ENCODE peak calls at places on chromosomes 11 and 22, in seven cellular contexts. G is left lung, F is A549, X is bronchial epithelial cell, T is kidney, S is fibroblast of villous mesenchyme, Q is PC-9. W is an unnamed sample.

GRCh38 chr22:46777609-46777970 is 15.1 kb downstream of the TBC1D22A start:
- DNase-seq in G (peak), F (no peak), X (no peak), T (peak), S (no peak), Q (no peak), W (no peak)

GRCh38 chr22:37631448-37632173 is 7.9 kb upstream of the SH3BP1 start:
- DNase-seq in G (no peak), F (no peak), X (no peak), T (peak), S (no peak), Q (no peak), W (no peak)

GRCh38 chr22:31829505-31829904 is 75.7 kb downstream of the DEPDC5 start:
- DNase-seq in G (no peak), F (peak), X (peak), T (no peak), S (peak), Q (peak), W (peak)

GRCh38 chr11:15776387-15776786 is 580.0 kb downstream of the SOX6 start:
- DNase-seq in G (no peak), F (no peak), X (no peak), T (no peak), S (no peak), Q (no peak), W (no peak)

GRCh38 chr11:100793525-100793924 is 106.4 kb downstream of the ARHGAP42 start:
- DNase-seq in G (no peak), F (no peak), X (peak), T (no peak), S (no peak), Q (no peak), W (no peak)

GRCh38 chr11:15104166-15104565 is 10.6 kb upstream of the INSC start:
- DNase-seq in G (no peak), F (no peak), X (peak), T (no peak), S (no peak), Q (no peak), W (peak)

GRCh38 chr11:113991170-113991569 is 16.3 kb downstream of the HTR3A start:
- DNase-seq in G (no peak), F (no peak), X (peak), T (no peak), S (peak), Q (no peak), W (peak)

GRCh38 chr22:46075764-46076531 is 74.4 kb upstream of the PPARA start:
- DNase-seq in G (peak), F (no peak), X (no peak), T (peak), S (no peak), Q (no peak), W (no peak)

GRCh38 chr22:26579331-26579886 is 10.5 kb downstream of the TPST2 start:
- DNase-seq in G (no peak), F (no peak), X (no peak), T (no peak), S (no peak), Q (no peak), W (no peak)

GRCh38 chr11:16605440-16605970 is 132.9 kb upstream of the C11orf58 start:
- DNase-seq in G (no peak), F (no peak), X (no peak), T (peak), S (peak), Q (peak), W (no peak)

GRCh38 chr22:49667236-49667635 is 160.4 kb downstream of the BRD1 start:
- DNase-seq in G (no peak), F (no peak), X (no peak), T (peak), S (no peak), Q (no peak), W (no peak)

GRCh38 chr11:41289408-41289807 is 170.0 kb downstream of the LRRC4C start:
- DNase-seq in G (no peak), F (no peak), X (no peak), T (no peak), S (no peak), Q (no peak), W (no peak)

GRCh38 chr11:122697636-122698167 is 42.2 kb downstream of the UBASH3B start:
- DNase-seq in G (no peak), F (no peak), X (peak), T (no peak), S (peak), Q (peak), W (peak)

GRCh38 chr11:69646493-69647201 is 5.7 kb downstream of the CCND1 start:
- DNase-seq in G (no peak), F (no peak), X (no peak), T (peak), S (no peak), Q (no peak), W (no peak)

GRCh38 chr11:123251656-123252344 is 56.8 kb upstream of the CLMP start:
- DNase-seq in G (no peak), F (no peak), X (no peak), T (peak), S (peak), Q (no peak), W (peak)

GRCh38 chr11:10413268-10413667 is 41.8 kb upstream of the AMPD3 start:
- DNase-seq in G (no peak), F (peak), X (peak), T (no peak), S (peak), Q (no peak), W (no peak)

GRCh38 chr11:2300936-2301630 is 635 bp downstream of the C11orf21 start:
- DNase-seq in G (no peak), F (no peak), X (no peak), T (peak), S (no peak), Q (no peak), W (no peak)

GRCh38 chr11:4891996-4892640 is 10.4 kb downstream of the OR51T1 start:
- DNase-seq in G (no peak), F (no peak), X (peak), T (no peak), S (peak), Q (no peak), W (peak)

GRCh38 chr11:9148035-9148434 is 56.6 kb upstream of the SCUBE2 start:
- DNase-seq in G (no peak), F (no peak), X (no peak), T (no peak), S (no peak), Q (peak), W (no peak)

GRCh38 chr11:113195728-113196127 is 118.7 kb upstream of the TTC12 start:
- DNase-seq in G (no peak), F (no peak), X (no peak), T (no peak), S (no peak), Q (no peak), W (no peak)

GRCh38 chr11:8934735-8935478 is 2.2 kb upstream of the C11orf16 start:
- DNase-seq in G (no peak), F (peak), X (peak), T (no peak), S (peak), Q (peak), W (peak)

GRCh38 chr11:70661763-70662501 is 263.6 kb downstream of the CTTN start:
- DNase-seq in G (no peak), F (no peak), X (no peak), T (no peak), S (no peak), Q (no peak), W (peak)

GRCh38 chr11:128653828-128654231 is 40.0 kb upstream of the FLI1 start:
- DNase-seq in G (peak), F (peak), X (peak), T (no peak), S (no peak), Q (peak), W (peak)

GRCh38 chr11:62245271-62245753 is 3.3 kb downstream of the SCGB1D2 start:
- DNase-seq in G (no peak), F (peak), X (peak), T (no peak), S (peak), Q (peak), W (peak)

GRCh38 chr11:62237499-62237898 is 4.5 kb upstream of the SCGB1D2 start:
- DNase-seq in G (no peak), F (no peak), X (no peak), T (no peak), S (no peak), Q (no peak), W (no peak)

GRCh38 chr11:62238151-62238550 is 3.9 kb upstream of the SCGB1D2 start:
- DNase-seq in G (no peak), F (no peak), X (no peak), T (no peak), S (no peak), Q (no peak), W (no peak)

GRCh38 chr11:62241095-62241494 is 944 bp upstream of the SCGB1D2 start:
- DNase-seq in G (no peak), F (no peak), X (no peak), T (no peak), S (no peak), Q (no peak), W (no peak)

DNA sequence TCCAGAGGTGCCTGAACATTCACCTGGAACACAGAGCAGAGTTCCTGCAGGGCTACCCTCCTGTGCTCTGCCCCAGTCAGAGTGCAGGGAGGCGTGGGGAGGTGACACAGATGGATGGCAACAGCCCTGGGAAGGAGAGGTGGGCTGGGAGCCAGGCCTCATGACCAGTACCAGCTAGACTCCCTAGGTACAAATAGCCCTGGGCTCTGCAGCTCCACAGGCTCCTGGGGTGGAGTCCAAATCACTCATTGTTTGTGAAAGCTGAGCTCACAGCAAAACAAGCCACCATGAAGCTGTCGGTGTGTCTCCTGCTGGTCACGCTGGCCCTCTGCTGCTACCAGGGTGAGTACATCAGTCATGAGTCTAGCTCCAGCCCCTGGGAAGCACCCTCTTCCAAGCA is at the start of gene SCGB1D2:
- DNase-seq in G (no peak), F (peak), X (peak), T (peak), S (no peak), Q (peak), W (no peak)
- TF ChIP-seq CTCF in G (no peak), F (no peak), X (no peak), T (no peak), S (no peak), Q (no peak), W (no peak)

DNA sequence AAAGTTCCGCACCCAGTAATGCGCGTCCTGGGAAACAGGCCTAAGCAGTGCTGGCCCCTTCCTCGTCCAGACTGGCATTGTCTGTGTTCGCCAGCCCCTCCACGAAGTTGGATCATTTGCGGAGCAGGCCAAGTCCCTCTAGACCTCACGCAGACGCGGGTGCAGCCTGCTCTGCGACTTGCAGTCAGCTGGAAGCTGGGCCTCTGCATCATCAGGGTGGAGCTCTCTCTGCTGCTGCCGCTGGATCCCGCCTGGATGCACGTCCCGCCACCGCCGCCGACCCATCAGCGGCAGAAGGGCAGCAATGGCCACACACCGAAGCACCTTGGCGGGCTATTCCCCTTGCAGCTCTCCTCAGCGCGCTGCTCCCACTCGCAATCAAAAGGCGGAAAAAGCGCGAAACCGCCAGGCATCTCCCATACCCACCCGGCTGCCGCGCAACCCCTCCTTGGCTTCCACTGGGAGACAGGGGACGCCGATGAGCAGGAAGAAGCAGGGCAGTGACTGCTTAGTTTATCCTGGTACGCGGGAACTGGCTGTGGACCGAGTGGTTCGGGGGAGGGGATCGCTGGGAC is 34.1 kb upstream of the GLYATL1 start:
- DNase-seq in G (no peak), F (no peak), X (peak), T (no peak), S (peak), Q (no peak), W (peak)
- H3K4me3 ChIP-seq in G (no peak), F (peak), X (peak), T (peak), S (peak), Q (no peak), W (peak)

GRCh38 chr11:65019824-65020223 is 5.9 kb downstream of the ARL2 start:
- DNase-seq in G (no peak), F (no peak), X (no peak), T (no peak), S (no peak), Q (no peak), W (no peak)
- TF ChIP-seq CTCF in G (no peak), F (no peak), X (no peak), T (no peak), S (no peak), Q (no peak), W (no peak)

GRCh38 chr11:117978982-117979381 is 7.2 kb upstream of the IL10RA start:
- DNase-seq in G (no peak), F (no peak), X (no peak), T (no peak), S (no peak), Q (no peak), W (no peak)
- H3K4me3 ChIP-seq in G (no peak), F (no peak), X (no peak), T (no peak), S (no peak), Q (no peak), W (no peak)

GRCh38 chr11:35558468-35558867 is 33.1 kb upstream of the PAMR1 start:
- DNase-seq in G (no peak), F (no peak), X (peak), T (no peak), S (peak), Q (no peak), W (peak)

GRCh38 chr11:35553021-35553420 is 27.6 kb upstream of the PAMR1 start:
- DNase-seq in G (no peak), F (no peak), X (no peak), T (no peak), S (no peak), Q (no peak), W (peak)

GRCh38 chr11:35553831-35554230 is 28.4 kb upstream of the PAMR1 start:
- DNase-seq in G (no peak), F (peak), X (peak), T (no peak), S (peak), Q (peak), W (peak)

GRCh38 chr11:35555238-35555887 is 29.9 kb upstream of the PAMR1 start:
- DNase-seq in G (no peak), F (no peak), X (no peak), T (no peak), S (peak), Q (no peak), W (peak)

GRCh38 chr11:35554491-35555237 is 29.2 kb upstream of the PAMR1 start:
- DNase-seq in G (no peak), F (peak), X (no peak), T (no peak), S (peak), Q (no peak), W (no peak)
- TF ChIP-seq CTCF in G (no peak), F (peak), X (peak), T (no peak), S (peak), Q (peak), W (peak)

GRCh38 chr22:29482253-29482652 is 2.2 kb downstream of the NEFH start:
- DNase-seq in G (no peak), F (no peak), X (no peak), T (no peak), S (no peak), Q (no peak), W (no peak)
- H3K4me3 ChIP-seq in G (no peak), F (no peak), X (no peak), T (no peak), S (no peak), Q (peak), W (no peak)

GRCh38 chr11:110243804-110244203 is 52.6 kb downstream of the RDX start:
- DNase-seq in G (no peak), F (no peak), X (peak), T (no peak), S (no peak), Q (no peak), W (no peak)

GRCh38 chr11:110251837-110252236 is 44.6 kb downstream of the RDX start:
- DNase-seq in G (no peak), F (peak), X (peak), T (no peak), S (peak), Q (peak), W (peak)

GRCh38 chr11:110253525-110253924 is 42.9 kb downstream of the RDX start:
- DNase-seq in G (no peak), F (no peak), X (no peak), T (no peak), S (no peak), Q (no peak), W (no peak)

GRCh38 chr11:110250168-110250567 is 46.2 kb downstream of the RDX start:
- DNase-seq in G (no peak), F (no peak), X (no peak), T (no peak), S (no peak), Q (no peak), W (no peak)

GRCh38 chr11:110249066-110249465 is 47.3 kb downstream of the RDX start:
- DNase-seq in G (no peak), F (no peak), X (peak), T (no peak), S (no peak), Q (no peak), W (peak)
- TF ChIP-seq CTCF in G (no peak), F (peak), X (no peak), T (peak), S (peak), Q (peak), W (peak)

GRCh38 chr22:30572210-30572609 is 2.3 kb downstream of the GAL3ST1 start:
- DNase-seq in G (no peak), F (no peak), X (no peak), T (no peak), S (no peak), Q (no peak), W (no peak)
- H3K4me3 ChIP-seq in G (no peak), F (peak), X (no peak), T (peak), S (no peak), Q (no peak), W (no peak)

DNA sequence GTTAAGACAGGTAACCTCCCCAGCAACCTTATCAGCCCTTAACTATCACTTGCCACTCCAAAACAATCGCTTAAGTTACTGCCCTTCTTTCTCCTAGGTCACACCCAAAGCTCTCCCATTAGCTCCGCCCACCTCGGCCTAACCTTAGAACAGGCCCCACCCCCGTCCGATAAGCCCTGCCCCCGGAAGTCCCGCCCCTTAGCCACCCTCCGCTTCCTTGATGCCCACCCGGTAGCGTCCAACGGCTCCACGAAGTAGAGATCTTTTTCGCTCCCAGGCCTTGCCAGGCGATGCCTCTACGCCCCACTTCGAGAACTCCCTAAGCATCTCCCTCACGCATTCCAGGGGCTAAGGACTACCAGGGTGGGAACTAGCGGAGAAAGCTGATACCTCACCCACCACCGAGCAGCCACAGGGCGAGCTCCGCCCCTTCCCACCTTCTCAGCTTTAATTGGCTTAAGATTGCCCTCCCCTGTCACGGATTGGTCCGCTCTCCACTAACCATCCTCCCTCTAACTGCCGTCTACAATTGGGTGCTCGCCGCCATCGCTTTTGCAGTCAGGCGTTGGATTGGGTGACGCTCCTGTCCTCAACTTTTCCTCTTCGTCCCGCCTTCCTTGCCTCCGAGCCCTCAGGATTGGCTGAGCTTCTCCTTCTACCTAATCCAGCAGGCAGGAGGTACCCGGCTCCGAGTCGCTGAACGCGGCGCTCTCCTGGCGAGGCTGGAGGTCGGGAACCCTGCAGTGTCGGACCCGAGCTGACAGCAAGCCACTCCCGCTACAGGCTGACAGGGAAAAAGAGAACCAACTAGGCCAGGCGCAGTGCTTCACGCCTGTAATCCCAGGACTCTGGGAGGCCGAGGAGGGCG is at the start of gene ZBTB3:
- DNase-seq in G (peak), F (peak), X (peak), T (peak), S (peak), Q (peak), W (peak)
- TF ChIP-seq CTCF in G (no peak), F (no peak), X (no peak), T (no peak), S (no peak), Q (no peak), W (no peak)

GRCh38 chr11:72239296-72239848 is 4.6 kb downstream of the PHOX2A start:
- DNase-seq in G (peak), F (no peak), X (no peak), T (peak), S (peak), Q (peak), W (peak)

GRCh38 chr11:72241290-72241781 is 2.6 kb downstream of the PHOX2A start:
- DNase-seq in G (no peak), F (no peak), X (no peak), T (no peak), S (no peak), Q (no peak), W (no peak)

GRCh38 chr11:72239849-72240460 is 4.0 kb downstream of the PHOX2A start:
- DNase-seq in G (no peak), F (no peak), X (no peak), T (no peak), S (peak), Q (peak), W (peak)

GRCh38 chr11:72242141-72242540 is 1.8 kb downstream of the PHOX2A start:
- DNase-seq in G (no peak), F (no peak), X (no peak), T (no peak), S (no peak), Q (no peak), W (no peak)

GRCh38 chr11:72240461-72241289 is 3.3 kb downstream of the PHOX2A start:
- DNase-seq in G (no peak), F (no peak), X (no peak), T (no peak), S (no peak), Q (no peak), W (no peak)
- H3K4me3 ChIP-seq in G (no peak), F (no peak), X (no peak), T (peak), S (peak), Q (no peak), W (no peak)

W was measured in fibroblast of mammary gland.